ENCODE peak calls at places on chromosome X, in seven cellular contexts. L, I, P, U, N, A and C are unnamed samples.

GRCh38 chrX:19225906-19226305 is 103.6 kb upstream of the ADGRG2 start:
- DNase-seq in L (peak; percentile 1), I (no peak), P (peak; percentile 18), U (no peak), N (peak; percentile 0), A (no peak), C (peak; percentile 1)

GRCh38 chrX:19867411-19867732 is 20.0 kb downstream of the SH3KBP1 start:
- DNase-seq in L (peak; percentile 79), I (no peak), P (peak; percentile 75), U (no peak), N (peak; percentile 73), A (no peak), C (no peak)

GRCh38 chrX:115364625-115365024 is 75.1 kb downstream of the LUZP4 start:
- DNase-seq in L (peak; percentile 21), I (no peak), P (no peak), U (no peak), N (no peak), A (no peak), C (no peak)

GRCh38 chrX:149870840-149871239 is 10.1 kb upstream of the MAGEA8 start:
- DNase-seq in L (no peak), I (no peak), P (no peak), U (no peak), N (no peak), A (no peak), C (no peak)

GRCh38 chrX:110317079-110317819 is 636 bp downstream of the AMMECR1 start:
- DNase-seq in L (no peak), I (no peak), P (peak; percentile 16), U (no peak), N (no peak), A (no peak), C (no peak)

GRCh38 chrX:109760241-109760921 is 27.3 kb upstream of the ACSL4 start:
- DNase-seq in L (no peak), I (no peak), P (peak; percentile 15), U (no peak), N (no peak), A (no peak), C (no peak)

GRCh38 chrX:10769165-10769564 is 148.8 kb upstream of the MID1 start:
- DNase-seq in L (peak; percentile 35), I (no peak), P (peak; percentile 52), U (no peak), N (peak; percentile 46), A (no peak), C (no peak)

GRCh38 chrX:136292656-136293055 is 8.1 kb upstream of the ADGRG4 start:
- DNase-seq in L (no peak), I (no peak), P (no peak), U (no peak), N (no peak), A (no peak), C (no peak)

GRCh38 chrX:24153175-24153795 is 3.8 kb downstream of the ZFX start:
- DNase-seq in L (no peak), I (no peak), P (peak; percentile 57), U (no peak), N (no peak), A (no peak), C (no peak)

GRCh38 chrX:19883878-19884277 is 3.5 kb downstream of the SH3KBP1 start:
- DNase-seq in L (no peak), I (no peak), P (no peak), U (no peak), N (no peak), A (no peak), C (no peak)

GRCh38 chrX:44735498-44735897 is 108.3 kb upstream of the DUSP21 start:
- DNase-seq in L (no peak), I (no peak), P (no peak), U (no peak), N (peak; percentile 24), A (no peak), C (no peak)

GRCh38 chrX:17030092-17030491 is 83.6 kb downstream of the REPS2 start:
- DNase-seq in L (no peak), I (no peak), P (no peak), U (no peak), N (no peak), A (no peak), C (no peak)

GRCh38 chrX:336227-336626 is 17.6 kb upstream of the GTPBP6 start:
- DNase-seq in L (no peak), I (no peak), P (no peak), U (no peak), N (no peak), A (no peak), C (no peak)
- TF ChIP-seq CTCF in L (no peak), I (no peak), P (no peak), U (no peak), N (no peak), A (no peak), C (no peak)

GRCh38 chrX:101957174-101957573 is 25.3 kb upstream of the ZMAT1 start:
- DNase-seq in L (no peak), I (no peak), P (no peak), U (no peak), N (no peak), A (no peak), C (no peak)

GRCh38 chrX:101956556-101956955 is 24.7 kb upstream of the ZMAT1 start:
- DNase-seq in L (no peak), I (no peak), P (no peak), U (no peak), N (no peak), A (no peak), C (no peak)

GRCh38 chrX:101958139-101958538 is 26.3 kb upstream of the ZMAT1 start:
- DNase-seq in L (peak; percentile 0), I (no peak), P (peak; percentile 33), U (no peak), N (no peak), A (peak; percentile 15), C (no peak)
- H3K4me3 ChIP-seq in L (no peak overlapping the region), I (no peak overlapping the region), P (no peak overlapping the region), U (no peak overlapping the region), N (no peak overlapping the region), A (no peak overlapping the region), C (no peak overlapping the region)

GRCh38 chrX:111447298-111447697 is 35.3 kb upstream of the DCX start:
- DNase-seq in L (no peak), I (no peak), P (peak; percentile 25), U (no peak), N (peak; percentile 0), A (no peak), C (no peak)
- TF ChIP-seq CTCF in L (peak; percentile 4), I (peak; percentile 11), P (peak; percentile 32), U (no peak), N (no peak), A (no peak), C (peak; percentile 60)

DNA sequence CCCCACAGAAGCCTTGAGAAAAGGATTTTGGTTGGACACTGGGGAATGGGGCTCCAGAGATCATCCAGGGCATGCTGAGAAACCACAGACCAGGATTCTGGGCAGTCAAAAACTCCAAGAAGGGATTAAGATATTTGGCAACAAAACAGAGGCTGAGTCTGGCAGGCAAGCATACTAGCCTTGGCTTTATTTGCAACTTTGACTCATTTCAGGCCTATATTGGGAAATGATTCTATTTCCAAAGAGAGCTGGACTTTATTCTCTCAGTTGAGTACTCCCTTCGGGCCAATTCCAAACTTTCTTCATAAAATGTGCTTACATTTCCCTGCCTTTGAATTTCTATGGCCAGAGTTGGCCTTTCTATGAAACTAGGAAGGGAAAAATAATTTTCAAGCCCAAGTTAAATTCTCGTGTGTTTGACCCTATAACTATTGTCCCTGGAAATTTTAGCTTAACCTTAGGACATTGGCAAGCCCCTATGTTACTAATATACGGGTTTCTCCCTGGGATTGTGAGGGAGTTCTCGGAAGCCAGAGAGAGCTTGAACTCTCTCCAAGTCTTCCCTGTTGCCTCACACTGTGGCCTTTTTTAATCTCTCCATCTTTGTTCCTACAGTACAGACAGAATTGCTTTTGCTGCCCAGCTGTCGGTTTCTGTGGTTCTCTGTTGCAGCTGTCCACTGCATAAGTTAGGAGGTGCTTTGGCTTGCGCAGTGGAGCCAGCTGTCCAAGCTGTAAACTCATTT is 112.7 kb upstream of the FAM9A start:
- DNase-seq in L (peak; percentile 47), I (no peak), P (peak; percentile 79), U (no peak), N (peak; percentile 75), A (no peak), C (no peak)
- H3K4me3 ChIP-seq in L (no peak overlapping the region), I (no peak overlapping the region), P (no peak overlapping the region), U (no peak overlapping the region), N (no peak overlapping the region), A (no peak overlapping the region), C (no peak overlapping the region)